ENCODE peak calls at places on chromosomes 3 and 15, in nine cellular contexts. M is transverse colon, T is adrenal gland, J is heart right ventricle, F is fibroblast of lung, R is Peyer's patch, V is breast epithelium, C is esophagus squamous epithelium, E is left ventricle myocardium inferior. O is an unnamed sample.

GRCh38 chr3:111979689-111980025 is 831 bp downstream of the ABHD10 start:
- DNase-seq in J (no peak), F (peak; percentile 44), E (no peak), C (no peak), V (no peak), M (no peak), R (no peak), T (no peak), O (no peak)

GRCh38 chr3:143002083-143002712 is 828 bp downstream of the U2SURP start:
- DNase-seq in E (no peak), F (peak; percentile 20), J (no peak), R (no peak), V (no peak), M (no peak), C (no peak), T (no peak), O (no peak)

GRCh38 chr3:23806322-23807160 is 786 bp downstream of the UBE2E1 start:
- DNase-seq in J (peak; percentile 45), R (peak; percentile 56), E (peak; percentile 34), F (peak; percentile 9), V (no peak), M (peak; percentile 24), C (no peak), T (no peak), O (peak; percentile 72)

GRCh38 chr3:160564205-160564922 is 1.0 kb downstream of the KPNA4 start:
- DNase-seq in M (peak; percentile 25), R (peak; percentile 52), J (no peak), E (no peak), T (no peak), C (no peak), F (no peak), V (no peak), O (peak; percentile 3)

GRCh38 chr15:48059786-48060185 is 61.0 kb upstream of the SLC24A5 start:
- DNase-seq in J (peak; percentile 41), T (no peak), E (peak; percentile 27), R (no peak), C (no peak), F (peak; percentile 58), M (no peak), V (no peak), O (no peak)

GRCh38 chr3:101638262-101638745 is 38.6 kb downstream of the ZBTB11 start:
- DNase-seq in E (no peak), M (no peak), J (no peak), R (no peak), F (no peak), V (no peak), T (peak; percentile 13), C (no peak), O (no peak)

GRCh38 chr3:8503871-8504610 is 2.4 kb downstream of the LMCD1 start:
- DNase-seq in C (no peak), J (no peak), T (no peak), E (no peak), M (no peak), F (peak; percentile 13), R (no peak), V (no peak), O (no peak)

GRCh38 chr15:71469393-71469792 is 341.0 kb upstream of the NR2E3 start:
- DNase-seq in E (no peak), T (peak; percentile 24), F (no peak), J (no peak), V (no peak), R (no peak), M (no peak), C (no peak), O (no peak)

GRCh38 chr15:26260517-26261133 is 397.5 kb upstream of the ATP10A start:
- DNase-seq in R (no peak), J (peak; percentile 17), T (no peak), V (no peak), M (no peak), E (no peak), C (no peak), F (peak; percentile 0), O (no peak)

GRCh38 chr3:136075816-136076215 is 110.3 kb downstream of the PPP2R3A start:
- DNase-seq in V (no peak), C (no peak), E (no peak), J (no peak), M (no peak), R (no peak), F (peak; percentile 50), T (no peak), O (no peak)

GRCh38 chr15:41153733-41154132 is 37.7 kb upstream of the INO80 start:
- DNase-seq in J (no peak), M (no peak), F (no peak), C (no peak), V (no peak), T (no peak), E (no peak), R (no peak), O (no peak)

GRCh38 chr15:42523331-42523730 is 25.3 kb downstream of the LRRC57 start:
- DNase-seq in C (no peak), E (no peak), T (no peak), F (no peak), J (no peak), M (no peak), V (no peak), R (no peak), O (no peak)
- H3K36me3 ChIP-seq in C (peaks cover 9% of the 10 kb centered on the region), E (peaks cover 77% of the 10 kb centered on the region), T (peaks cover 49% of the 10 kb centered on the region), F (peaks cover 4% of the 10 kb centered on the region), J (peaks cover 23% of the 10 kb centered on the region), M (peaks cover 28% of the 10 kb centered on the region), V (no peaks in the 10 kb centered on the region), R (peaks cover 66% of the 10 kb centered on the region), O (peaks cover 6% of the 10 kb centered on the region)

DNA sequence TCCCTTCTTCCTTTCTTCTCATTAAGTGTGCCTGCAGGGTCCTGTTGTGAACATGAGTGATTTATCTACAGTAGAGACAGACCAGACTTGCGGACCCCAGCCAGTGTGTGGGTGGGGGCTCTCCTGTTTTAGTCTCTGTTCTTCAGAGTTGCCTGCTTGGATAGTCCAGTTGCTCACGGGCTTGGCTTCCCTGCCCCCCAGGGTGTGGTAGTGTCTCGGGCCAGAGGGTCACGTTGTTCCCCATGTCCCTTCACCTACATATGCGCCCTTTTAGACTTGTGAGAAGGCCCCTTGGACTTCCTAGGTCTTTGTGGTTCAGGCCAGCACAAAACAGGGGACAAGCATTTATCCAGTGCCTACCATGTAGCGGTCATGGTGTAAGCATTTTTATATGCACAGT is 85.8 kb downstream of the AAGAB start:
- DNase-seq in M (no peak), R (no peak), F (no peak), E (no peak), C (no peak), T (no peak), J (no peak), V (no peak), O (no peak)
- TF ChIP-seq CTCF in M (no peak), R (no peak), F (no peak), E (no peak), C (no peak), T (no peak), J (no peak), V (no peak), O (no peak)

DNA sequence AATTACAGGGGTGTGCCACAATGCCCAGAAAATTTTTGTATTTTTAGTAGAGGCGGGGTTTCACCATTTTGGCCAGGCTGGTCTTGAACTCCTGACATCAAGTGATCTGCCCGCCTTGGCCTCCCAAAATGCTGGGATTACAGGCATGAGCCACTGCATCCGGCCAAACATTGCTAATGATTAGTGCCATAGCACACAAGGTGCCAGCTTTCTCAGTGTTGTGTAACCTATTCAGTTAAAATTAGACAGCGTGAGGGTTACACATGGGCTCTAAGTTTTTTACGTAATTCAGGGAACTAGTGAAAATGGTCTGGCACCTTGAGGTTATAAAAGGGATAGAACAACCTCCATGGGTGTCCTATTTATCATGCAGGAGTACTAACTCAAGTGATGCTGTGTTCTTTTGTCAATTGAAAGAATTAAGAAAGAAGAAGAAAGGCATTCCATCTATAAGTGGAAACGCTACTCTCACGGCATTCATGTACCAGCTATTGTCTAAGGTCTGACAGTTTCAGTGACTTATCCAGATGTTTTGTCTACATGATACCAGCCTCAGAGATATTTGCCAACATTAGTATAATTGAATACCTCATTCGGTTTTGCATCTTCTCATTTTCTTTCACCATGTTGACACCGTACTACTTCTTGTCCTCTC is 84.7 kb downstream of the EOMES start:
- DNase-seq in R (no peak), V (no peak), F (no peak), T (no peak), M (no peak), C (no peak), J (no peak), E (no peak), O (no peak)
- H3K27ac ChIP-seq in R (peak overlapping the region; percentile 10), V (no peak overlapping the region), F (no peak overlapping the region), T (no peak overlapping the region), M (no peak overlapping the region), C (no peak overlapping the region), J (no peak overlapping the region), E (no peak overlapping the region), O (no peak overlapping the region)

DNA sequence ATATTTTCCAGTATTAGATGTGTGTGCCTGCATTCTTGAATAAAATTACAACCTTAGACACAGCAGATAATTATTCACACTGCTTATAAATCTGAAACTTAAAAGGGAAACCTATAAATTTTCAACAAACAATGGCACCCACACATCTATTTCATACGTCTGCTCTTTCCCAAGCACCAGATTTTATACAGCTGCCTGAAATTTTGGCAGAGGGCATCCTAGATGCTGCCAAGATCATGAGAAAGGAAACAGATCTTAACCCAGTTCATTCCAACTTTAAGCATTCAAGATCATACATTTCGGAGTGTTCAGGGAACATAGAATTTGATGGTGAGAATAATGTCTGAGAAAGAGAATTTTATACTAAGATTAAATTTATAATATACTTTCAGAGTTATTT is 53.1 kb downstream of the CLDN1 start:
- DNase-seq in V (no peak), E (no peak), C (no peak), M (no peak), J (no peak), T (peak; percentile 55), F (peak; percentile 6), R (no peak), O (peak; percentile 56)
- H3K36me3 ChIP-seq in V (no peaks in the 10 kb centered on the region), E (no peaks in the 10 kb centered on the region), C (no peaks in the 10 kb centered on the region), M (no peaks in the 10 kb centered on the region), J (no peaks in the 10 kb centered on the region), T (no peaks in the 10 kb centered on the region), F (no peaks in the 10 kb centered on the region), R (no peaks in the 10 kb centered on the region), O (no peaks in the 10 kb centered on the region)

GRCh38 chr15:92611995-92612745 is 43.4 kb downstream of the FAM174B start:
- DNase-seq in J (no peak), V (peak; percentile 15), F (no peak), C (no peak), R (peak; percentile 25), T (peak; percentile 57), E (no peak), M (no peak), O (peak; percentile 25)
- TF ChIP-seq CTCF in J (no peak), V (no peak), F (no peak), C (no peak), R (no peak), T (no peak), E (peak; percentile 26), M (no peak), O (no peak)

DNA sequence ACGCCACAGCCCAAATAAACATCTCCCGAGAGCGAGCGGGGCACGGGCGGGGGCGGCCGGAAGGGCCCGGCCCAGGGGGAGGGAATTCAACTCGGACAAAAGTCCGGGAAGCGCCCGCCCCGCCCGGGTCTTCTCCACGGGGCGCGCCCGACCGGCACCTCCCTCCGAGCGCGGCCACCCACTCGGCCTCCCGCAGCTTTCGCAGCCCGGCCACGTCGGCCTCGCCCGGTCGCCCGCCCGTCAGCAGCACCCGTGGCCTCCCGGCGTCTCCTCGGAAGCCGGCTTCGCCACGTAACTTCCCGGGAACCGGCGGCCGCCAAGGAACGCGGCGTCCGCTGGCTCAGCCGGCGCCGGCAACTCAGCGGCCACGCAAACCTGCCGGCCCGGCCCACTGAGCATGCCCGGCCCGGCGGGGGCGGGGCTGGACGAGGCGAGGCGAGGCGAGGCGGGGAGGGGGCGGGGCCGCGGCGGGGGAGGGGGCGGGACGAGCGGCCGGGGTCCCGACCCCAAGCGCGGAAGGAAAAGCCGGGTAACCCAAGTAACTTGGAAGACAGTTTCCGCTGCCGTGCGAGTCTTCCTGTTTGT is at the start of gene TJP1:
- DNase-seq in M (peak; percentile 81), R (peak; percentile 79), T (peak; percentile 80), F (peak; percentile 76), J (peak; percentile 84), E (peak; percentile 82), C (no peak), V (peak; percentile 66), O (peak; percentile 86)
- H3K27ac ChIP-seq in M (peak within 1 kb of the TSS; percentile 98), R (peak within 1 kb of the TSS; percentile 97), T (peak within 1 kb of the TSS; percentile 60), F (peak within 1 kb of the TSS; percentile 89), J (peak within 1 kb of the TSS; percentile 99), E (peak within 1 kb of the TSS; percentile 99), C (peak within 1 kb of the TSS; percentile 96), V (peak within 1 kb of the TSS; percentile 97), O (peak within 1 kb of the TSS; percentile 99)